ENCODE peak calls at places on chromosomes 16 and 17, in eight cellular contexts. J is heart left ventricle; Y is SK-N-SH; A is naive thymus-derived CD4-positive, alpha-beta T cell; B is cardiac muscle cell; Q is tibial nerve; H is uterus; K is stomach. S is an unnamed sample. For H3K9me3 and H3K4me1, the result is how much of the 10 kb centered on the place peaks cover.

GRCh38 chr17:66690166-66690565 is 144.8 kb upstream of the CACNG5 start:
- DNase-seq in J (no peak), Y (no peak), A (no peak), B (no peak), Q (no peak), H (no peak), K (no peak), S (no peak)

GRCh38 chr17:29573558-29573870 is 5.0 kb downstream of the TP53I13 start:
- DNase-seq in J (no peak), Y (no peak), A (no peak), B (no peak), Q (no peak), H (no peak), K (no peak), S (peak)

GRCh38 chr16:87580855-87581261 is 21.4 kb upstream of the JPH3 start:
- DNase-seq in J (no peak), Y (peak), A (no peak), B (no peak), Q (no peak), H (no peak), K (no peak), S (no peak)

GRCh38 chr16:29023279-29024278 is 38.7 kb downstream of the LAT start:
- DNase-seq in J (no peak), Y (no peak), A (no peak), B (no peak), Q (no peak), H (no peak), K (no peak), S (peak)

GRCh38 chr16:77971306-77972131 is 50.8 kb upstream of the CLEC3A start:
- DNase-seq in J (peak), Y (peak), A (peak), B (peak), Q (peak), H (peak), K (peak), S (peak)

GRCh38 chr16:78794581-78795300 is 695.3 kb downstream of the WWOX start:
- DNase-seq in J (no peak), Y (no peak), A (no peak), B (no peak), Q (no peak), H (no peak), K (no peak), S (no peak)

GRCh38 chr17:46785696-46786095 is 32.8 kb downstream of the WNT3 start:
- DNase-seq in J (no peak), Y (no peak), A (no peak), B (peak), Q (no peak), H (no peak), K (no peak), S (no peak)

GRCh38 chr17:19461681-19462080 is 50.6 kb downstream of the RNF112 start:
- DNase-seq in J (no peak), Y (no peak), A (no peak), B (no peak), Q (no peak), H (peak), K (no peak), S (no peak)

GRCh38 chr17:27644586-27644985 is 13.6 kb downstream of the LGALS9 start:
- DNase-seq in J (peak), Y (no peak), A (no peak), B (no peak), Q (peak), H (no peak), K (no peak), S (no peak)

GRCh38 chr16:35194681-35195080 is 1735.3 kb downstream of the TP53TG3F start:
- DNase-seq in J (no peak), Y (no peak), A (no peak), B (no peak), Q (peak), H (no peak), K (no peak), S (no peak)

GRCh38 chr17:41403409-41404023 is 6.1 kb upstream of the KRT31 start:
- DNase-seq in J (no peak), Y (no peak), A (no peak), B (no peak), Q (no peak), H (no peak), K (no peak), S (no peak)

GRCh38 chr16:23479138-23479537 is 26.1 kb upstream of the COG7 start:
- DNase-seq in J (no peak), Y (no peak), A (no peak), B (no peak), Q (no peak), H (no peak), K (no peak), S (no peak)

GRCh38 chr16:49855280-49855821 is 561 bp downstream of the ZNF423 start:
- DNase-seq in J (peak), Y (peak), A (peak), B (peak), Q (peak), H (peak), K (peak), S (peak)

GRCh38 chr17:27354491-27355081 is 60.7 kb downstream of the WSB1 start:
- DNase-seq in J (no peak), Y (no peak), A (peak), B (no peak), Q (no peak), H (no peak), K (no peak), S (no peak)

GRCh38 chr16:66936462-66936861 is 1.1 kb downstream of the CES2 start:
- DNase-seq in J (peak), Y (no peak), A (no peak), B (no peak), Q (no peak), H (no peak), K (peak), S (no peak)
- H3K4me3 ChIP-seq in J (peak), Y (no peak), A (no peak), B (peak), Q (no peak), H (no peak), K (peak), S (no peak)

DNA sequence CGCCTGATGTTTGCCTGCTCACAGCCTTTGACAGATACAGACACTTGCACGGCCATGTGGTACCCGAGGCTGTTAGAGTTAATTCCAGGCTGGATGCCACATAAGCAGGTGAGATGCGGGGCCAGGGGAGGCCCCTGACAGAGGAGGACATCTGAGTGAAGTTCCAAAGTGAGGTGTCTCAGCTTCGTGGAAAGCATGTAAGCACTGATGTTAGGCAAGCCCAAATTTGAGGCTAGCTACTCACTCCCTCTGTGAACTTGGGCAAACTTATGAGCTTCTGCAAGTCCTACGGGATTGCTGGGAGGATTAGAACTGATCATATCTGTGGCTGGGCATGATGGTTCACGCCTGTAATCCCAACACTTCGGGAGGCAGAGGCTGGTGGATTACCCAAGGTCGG is 39.3 kb upstream of the MARCHF10 start:
- DNase-seq in J (no peak), Y (no peak), A (no peak), B (no peak), Q (no peak), H (no peak), K (no peak), S (no peak)
- H3K9me3 ChIP-seq in J (under half), Y (under half), A (under half), B (under half), Q (under half), H (under half), K (under half), S (under half)

DNA sequence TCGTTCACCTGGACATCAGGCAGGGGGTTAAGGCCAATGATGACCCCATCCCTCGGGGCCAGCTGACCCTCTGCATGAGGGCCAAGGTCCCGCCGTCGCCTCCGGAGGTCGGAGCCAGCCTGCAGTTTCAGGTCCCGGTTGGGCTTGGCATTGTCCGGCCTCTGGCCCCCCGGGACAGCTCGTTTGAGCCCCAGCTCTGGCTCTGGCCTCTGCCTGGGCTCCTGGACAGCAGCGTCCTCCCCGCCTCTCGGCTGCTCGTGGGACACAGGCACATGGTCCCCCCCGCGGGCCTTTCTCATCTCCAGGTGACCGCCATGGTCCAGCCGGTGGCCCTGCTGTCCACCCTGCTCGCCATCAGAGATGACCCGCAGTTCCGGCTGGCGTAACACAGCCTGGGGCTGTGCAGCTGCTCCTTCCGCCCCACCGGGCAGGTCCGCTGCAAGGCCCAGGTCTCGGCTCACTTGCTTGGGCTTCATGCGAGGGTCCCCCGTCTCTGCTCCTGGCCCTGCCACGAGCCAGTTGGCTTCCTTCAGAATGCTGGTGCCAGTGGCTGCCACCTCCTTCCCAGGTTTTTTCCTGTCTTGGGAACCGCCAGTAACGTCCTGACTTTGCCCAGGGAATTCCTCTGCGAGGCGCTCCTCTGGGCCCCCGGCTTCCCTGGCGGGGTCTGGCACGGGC is 6.7 kb downstream of the NDUFAF8 start:
- DNase-seq in J (peak), Y (no peak), A (no peak), B (no peak), Q (no peak), H (no peak), K (no peak), S (no peak)
- H3K4me1 ChIP-seq in J (under half), Y (under half), A (under half), B (under half), Q (under half), H (under half), K (under half), S (under half)

GRCh38 chr17:77374170-77374936 is 233.6 kb downstream of the SEC14L1 start:
- DNase-seq in J (peak), Y (peak), A (peak), B (peak), Q (peak), H (peak), K (peak), S (peak)

GRCh38 chr17:77375108-77375507 is 234.3 kb downstream of the SEC14L1 start:
- DNase-seq in J (no peak), Y (no peak), A (no peak), B (no peak), Q (no peak), H (peak), K (peak), S (peak)

GRCh38 chr17:77376795-77377751 is 236.3 kb downstream of the SEC14L1 start:
- DNase-seq in J (peak), Y (peak), A (no peak), B (no peak), Q (no peak), H (peak), K (peak), S (peak)

GRCh38 chr17:77375917-77376651 is 235.3 kb downstream of the SEC14L1 start:
- DNase-seq in J (no peak), Y (peak), A (peak), B (peak), Q (no peak), H (peak), K (peak), S (no peak)

GRCh38 chr17:77375526-77375916 is 234.8 kb downstream of the SEC14L1 start:
- DNase-seq in J (no peak), Y (no peak), A (no peak), B (no peak), Q (no peak), H (no peak), K (no peak), S (no peak)
- H3K4me3 ChIP-seq in J (peak), Y (peak), A (peak), B (no peak), Q (peak), H (peak), K (peak), S (peak)

GRCh38 chr16:56384074-56384721 is 41.1 kb downstream of the AMFR start:
- DNase-seq in J (no peak), Y (no peak), A (no peak), B (no peak), Q (no peak), H (no peak), K (no peak), S (no peak)

GRCh38 chr16:56388209-56388608 is 37.1 kb downstream of the AMFR start:
- DNase-seq in J (no peak), Y (no peak), A (no peak), B (no peak), Q (no peak), H (no peak), K (no peak), S (no peak)

GRCh38 chr16:56382901-56383355 is 42.4 kb downstream of the AMFR start:
- DNase-seq in J (no peak), Y (no peak), A (no peak), B (no peak), Q (no peak), H (no peak), K (no peak), S (no peak)

DNA sequence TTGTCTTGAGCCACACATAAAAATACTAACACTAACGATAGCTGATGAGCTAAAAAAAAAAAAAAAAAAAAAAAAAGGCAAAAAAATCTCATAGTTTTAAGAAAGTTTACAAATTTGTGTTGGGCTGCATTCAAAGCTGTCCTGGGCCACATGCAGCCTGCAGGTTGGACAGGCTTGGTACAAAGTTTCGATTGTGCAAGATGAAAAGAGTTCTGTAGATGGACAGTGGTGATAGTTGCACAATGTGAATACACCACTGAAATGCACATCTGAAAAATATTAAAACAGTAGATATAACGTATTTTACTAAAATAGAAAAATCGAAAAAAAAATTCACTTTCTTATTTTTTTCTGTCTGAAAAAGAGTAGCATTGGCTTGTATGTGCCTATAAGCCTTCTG is 42.9 kb downstream of the AMFR start:
- DNase-seq in J (no peak), Y (no peak), A (no peak), B (no peak), Q (no peak), H (no peak), K (no peak), S (no peak)
- H3K9me3 ChIP-seq in J (under half), Y (under half), A (under half), B (under half), Q (under half), H (under half), K (under half), S (under half)

DNA sequence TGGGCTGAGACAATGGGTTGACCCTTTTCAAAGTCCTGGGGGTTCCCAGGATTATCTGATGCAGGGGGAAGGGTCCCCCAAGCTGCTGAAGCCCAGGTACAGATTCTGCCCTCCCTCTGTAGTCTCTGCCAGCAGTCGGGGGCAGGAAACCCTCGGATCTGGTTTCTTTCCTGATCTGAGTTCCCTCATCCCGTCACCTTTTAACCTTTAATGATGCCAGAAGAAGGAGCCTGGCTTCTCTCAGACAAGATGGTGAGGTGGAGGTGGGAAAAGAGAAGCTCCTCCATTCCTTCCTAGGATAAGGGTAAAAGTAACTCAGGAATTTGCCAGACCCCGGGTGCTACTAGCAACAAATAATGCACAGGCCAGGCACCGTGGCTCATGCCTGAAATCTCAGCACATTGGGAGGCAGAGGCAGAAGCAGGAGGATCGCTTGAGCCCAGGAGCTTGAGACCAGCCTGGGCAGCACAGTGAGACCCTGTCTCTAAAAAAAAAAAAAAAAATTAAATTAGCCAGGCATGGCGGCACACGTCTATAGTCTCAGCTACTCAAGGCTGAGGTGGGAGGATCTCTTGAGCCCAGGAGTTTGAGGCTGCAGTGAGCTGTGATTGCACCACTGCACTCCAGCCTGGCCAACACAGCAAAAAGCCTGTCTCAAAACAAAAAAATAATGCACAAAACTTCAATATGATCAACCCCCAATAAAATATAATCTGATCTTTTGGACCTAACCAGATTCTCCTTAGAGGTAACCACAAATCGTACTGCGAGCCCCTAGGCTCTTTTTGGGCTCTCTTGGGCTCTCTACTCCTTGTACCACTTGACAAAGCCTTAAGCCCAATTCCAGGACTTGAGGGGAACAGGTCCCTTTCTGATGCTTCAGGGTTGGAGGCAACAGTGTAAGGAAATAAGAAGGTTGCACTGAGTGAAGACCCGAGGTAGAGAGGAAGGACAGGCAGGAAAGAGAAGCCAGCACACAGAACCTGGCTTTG is 5.7 kb downstream of the CDC42EP4 start:
- DNase-seq in J (no peak), Y (no peak), A (no peak), B (no peak), Q (no peak), H (no peak), K (no peak), S (no peak)
- H3K4me1 ChIP-seq in J (half or more), Y (half or more), A (under half), B (under half), Q (half or more), H (under half), K (half or more), S (half or more)

GRCh38 chr17:72588561-72588960 is 467.7 kb downstream of the SOX9 start:
- DNase-seq in J (no peak), Y (no peak), A (no peak), B (no peak), Q (no peak), H (no peak), K (no peak), S (no peak)
- H3K4me3 ChIP-seq in J (no peak), Y (no peak), A (no peak), B (no peak), Q (no peak), H (no peak), K (peak), S (peak)

DNA sequence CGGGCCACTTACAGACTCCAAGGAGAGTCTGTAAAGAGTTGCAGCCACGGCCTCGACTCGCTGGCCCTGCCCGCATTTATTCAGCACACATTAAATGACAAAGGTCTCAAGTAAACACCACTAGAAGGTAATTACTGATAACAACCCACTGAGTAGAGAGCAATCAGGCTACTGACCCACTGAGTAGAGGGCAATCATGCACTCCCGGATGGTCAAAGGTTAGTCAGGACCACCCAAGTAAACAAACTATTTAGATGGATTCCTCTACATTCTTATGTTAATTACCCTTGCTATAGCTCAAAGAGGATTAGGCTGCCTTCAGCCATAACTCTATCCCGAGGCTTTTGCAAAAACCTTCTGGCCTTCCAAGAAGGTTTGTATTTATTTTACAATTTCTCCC is 30.7 kb upstream of the ZNF267 start:
- DNase-seq in J (no peak), Y (no peak), A (no peak), B (no peak), Q (no peak), H (no peak), K (no peak), S (no peak)
- H3K9me3 ChIP-seq in J (under half), Y (under half), A (under half), B (under half), Q (under half), H (under half), K (half or more), S (under half)

GRCh38 chr17:8019161-8019560 is 16.7 kb downstream of the GUCY2D start:
- DNase-seq in J (no peak), Y (no peak), A (no peak), B (no peak), Q (no peak), H (no peak), K (no peak), S (peak)

GRCh38 chr17:8016632-8017424 is 14.4 kb downstream of the GUCY2D start:
- DNase-seq in J (no peak), Y (peak), A (peak), B (peak), Q (peak), H (no peak), K (peak), S (peak)

GRCh38 chr17:8019665-8020064 is 17.2 kb downstream of the GUCY2D start:
- DNase-seq in J (no peak), Y (no peak), A (no peak), B (no peak), Q (no peak), H (no peak), K (peak), S (peak)

GRCh38 chr17:8020251-8020650 is 17.8 kb downstream of the GUCY2D start:
- DNase-seq in J (no peak), Y (no peak), A (no peak), B (no peak), Q (no peak), H (no peak), K (no peak), S (peak)

GRCh38 chr17:8018436-8018835 is 16.0 kb downstream of the GUCY2D start:
- DNase-seq in J (no peak), Y (no peak), A (no peak), B (no peak), Q (no peak), H (no peak), K (no peak), S (no peak)
- H3K4me1 ChIP-seq in J (under half), Y (under half), A (under half), B (under half), Q (under half), H (under half), K (under half), S (under half)

S was measured in upper lobe of right lung.